ENCODE peak calls at places on chromosomes 1 and 21, in seven cellular contexts. T, U, E, P, X, C and F are unnamed samples.

GRCh38 chr1:209045326-209046057 is 538.0 kb upstream of the CAMK1G start:
- DNase-seq in X (peak; percentile 7), P (no peak), C (peak; percentile 58), T (peak; percentile 22), U (no peak), E (peak; percentile 29), F (no peak)

GRCh38 chr21:44801468-44802395 is at the start of gene UBE2G2:
- DNase-seq in P (peak; percentile 78), C (peak; percentile 83), T (no peak), X (peak; percentile 57), E (peak; percentile 94), U (peak; percentile 87), F (peak; percentile 90)

GRCh38 chr1:33195560-33195959 is 13.7 kb upstream of the TRIM62 start:
- DNase-seq in T (no peak), U (no peak), X (peak; percentile 20), E (peak; percentile 31), P (no peak), C (peak; percentile 43), F (no peak)

GRCh38 chr21:33196956-33197374 is 32.8 kb upstream of the IFNAR2 start:
- DNase-seq in P (peak; percentile 69), T (no peak), C (peak; percentile 79), X (peak; percentile 54), U (peak; percentile 53), E (peak; percentile 89), F (peak; percentile 83)

GRCh38 chr1:16607433-16607851 is 5.9 kb downstream of the NBPF1 start:
- DNase-seq in U (no peak), X (no peak), P (no peak), E (no peak), T (no peak), C (no peak), F (no peak)

GRCh38 chr1:234934611-234935033 is 194.0 kb downstream of the TOMM20 start:
- DNase-seq in P (no peak), T (peak; percentile 76), U (no peak), E (peak; percentile 66), X (peak; percentile 89), C (peak; percentile 88), F (no peak)

GRCh38 chr1:64052777-64053176 is 150.6 kb upstream of the UBE2U start:
- DNase-seq in E (no peak), X (no peak), P (no peak), U (no peak), C (no peak), T (no peak), F (no peak)

GRCh38 chr1:199221371-199222150 is 582.7 kb downstream of the PTPRC start:
- DNase-seq in T (no peak), E (no peak), X (no peak), P (no peak), C (no peak), U (no peak), F (no peak)

GRCh38 chr1:59570524-59570923 is 244.2 kb upstream of the HOOK1 start:
- DNase-seq in T (no peak), E (no peak), X (peak; percentile 74), U (no peak), P (peak; percentile 49), C (peak; percentile 37), F (peak; percentile 58)

GRCh38 chr1:153355445-153356071 is 2.1 kb upstream of the S100A9 start:
- DNase-seq in T (no peak), C (peak; percentile 76), E (peak; percentile 38), U (no peak), X (peak; percentile 55), P (peak; percentile 57), F (peak; percentile 43)

GRCh38 chr1:117754061-117754969 is 148.5 kb downstream of the TENT5C start:
- DNase-seq in T (no peak), X (peak; percentile 54), E (peak; percentile 79), C (peak; percentile 76), P (peak; percentile 66), U (peak; percentile 42), F (peak; percentile 83)